ENCODE peak calls at places on chromosomes 4 and X, in five cellular contexts. L is stimulated activated CD8-positive, alpha-beta memory T cell treated with anti-CD3 and anti-CD28 coated beads, Interleukin-4, amount 100 ng/mL, for 24 hours; W is head of caudate nucleus; O is Calu3; I is Caco-2. C is an unnamed sample.

GRCh38 chr4:173168396-173169177 is at the start of gene GALNT7:
- DNase-seq in O (peak; percentile 73), I (peak; percentile 80), W (peak; percentile 72), L (peak; percentile 50), C (peak; percentile 45)

GRCh38 chrX:37905436-37906147 is 58.2 kb upstream of the DYNLT3 start:
- DNase-seq in L (peak; percentile 3), O (peak; percentile 59), I (peak; percentile 70), W (peak; percentile 9), C (no peak)

GRCh38 chr4:40276541-40276940 is 58.6 kb upstream of the CHRNA9 start:
- DNase-seq in W (no peak), L (no peak), O (no peak), I (no peak), C (no peak)

GRCh38 chr4:145882594-145882993 is 56.0 kb downstream of the ZNF827 start:
- DNase-seq in W (peak; percentile 90), I (no peak), O (no peak), L (no peak), C (peak; percentile 96)

GRCh38 chr4:110735691-110736090 is 112.8 kb upstream of the PITX2 start:
- DNase-seq in W (no peak), L (no peak), O (peak; percentile 5), I (no peak), C (no peak)

GRCh38 chr4:174156239-174156826 is 127.1 kb downstream of the FBXO8 start:
- DNase-seq in I (peak; percentile 42), W (peak; percentile 17), L (no peak), O (peak; percentile 2), C (peak; percentile 57)

GRCh38 chrX:84046403-84046984 is 141.5 kb downstream of the RPS6KA6 start:
- DNase-seq in W (no peak), L (no peak), O (peak; percentile 32), I (peak; percentile 36), C (peak; percentile 0)

GRCh38 chrX:97119474-97120109 is 235.9 kb downstream of the RPA4 start:
- DNase-seq in L (no peak), W (no peak), O (no peak), I (no peak), C (no peak)

GRCh38 chrX:134365923-134366322 is 94.0 kb upstream of the HPRT1 start:
- DNase-seq in I (no peak), O (peak; percentile 5), L (no peak), W (no peak), C (no peak)

GRCh38 chr4:181235361-181235760 is 1007.8 kb upstream of the TENM3 start:
- DNase-seq in L (no peak), O (no peak), I (no peak), W (no peak), C (no peak)

GRCh38 chr4:83362492-83363329 is 28.1 kb upstream of the HPSE start:
- DNase-seq in L (no peak), O (no peak), W (no peak), I (peak; percentile 13), C (peak; percentile 22)

GRCh38 chr4:97498875-97499274 is 644.4 kb downstream of the STPG2 start:
- DNase-seq in L (no peak), I (no peak), W (no peak), O (no peak), C (no peak)

GRCh38 chr4:65865489-65865888 is 195.2 kb upstream of the EPHA5 start:
- DNase-seq in L (no peak), W (no peak), O (peak; percentile 1), I (peak; percentile 12), C (no peak)

GRCh38 chr4:44629280-44629866 is 22.1 kb downstream of the YIPF7 start:
- DNase-seq in O (peak; percentile 30), I (peak; percentile 49), L (no peak), W (peak; percentile 32), C (peak; percentile 69)

GRCh38 chr4:76388160-76388908 is 32.6 kb downstream of the CCDC158 start:
- DNase-seq in O (no peak), I (peak; percentile 55), W (no peak), L (no peak), C (no peak)

C was measured in pons.